ENCODE peak calls at places on chromosomes 4 and X, in four cellular contexts. C, J, X and D are unnamed samples.

GRCh38 chr4:85929926-85930325 is 429.9 kb downstream of the MAPK10 start:
- DNase-seq in C (no peak), J (no peak), X (no peak), D (no peak)

GRCh38 chr4:40305329-40306193 is 29.6 kb upstream of the CHRNA9 start:
- DNase-seq in C (no peak), J (no peak), X (peak; percentile 96), D (no peak)

GRCh38 chr4:139907001-139907809 is 241.6 kb downstream of the MGST2 start:
- DNase-seq in C (no peak), J (no peak), X (no peak), D (no peak)

GRCh38 chrX:132227383-132228112 is 8.3 kb upstream of the RAP2C start:
- DNase-seq in C (no peak), J (peak; percentile 57), X (no peak), D (peak; percentile 7)

GRCh38 chr4:1910643-1911042 is 39.5 kb downstream of the NSD2 start:
- DNase-seq in C (no peak), J (peak; percentile 77), X (peak; percentile 33), D (no peak)

GRCh38 chr4:168059251-168059650 is 33.1 kb upstream of the ANXA10 start:
- DNase-seq in C (no peak), J (peak; percentile 51), X (no peak), D (no peak)

GRCh38 chr4:47485047-47485692 is at the start of gene ATP10D:
- DNase-seq in C (peak; percentile 45), J (peak; percentile 98), X (peak; percentile 93), D (peak; percentile 65)

GRCh38 chrX:151631822-151632221 is 63.4 kb upstream of the PRRG3 start:
- DNase-seq in C (no peak), J (no peak), X (no peak), D (no peak)

GRCh38 chrX:136639506-136640176 is 8.3 kb upstream of the CD40LG start:
- DNase-seq in C (no peak), J (peak; percentile 31), X (no peak), D (no peak)

GRCh38 chr4:146488495-146489174 is 33.1 kb downstream of the SLC10A7 start:
- DNase-seq in C (no peak), J (no peak), X (no peak), D (no peak)

GRCh38 chr4:41185614-41186609 is 28.4 kb downstream of the APBB2 start:
- DNase-seq in C (no peak), J (peak; percentile 51), X (no peak), D (no peak)

GRCh38 chr4:687975-688694 is 816 bp downstream of the SLC49A3 start:
- DNase-seq in C (no peak), J (no peak), X (no peak), D (no peak)

GRCh38 chr4:107380836-107381438 is 339.1 kb downstream of the PAPSS1 start:
- DNase-seq in C (no peak), J (no peak), X (no peak), D (no peak)

GRCh38 chr4:7960790-7961655 is 21.4 kb upstream of the AFAP1 start:
- DNase-seq in C (no peak), J (peak; percentile 34), X (peak; percentile 41), D (peak; percentile 74)

GRCh38 chr4:81631958-81632439 is 160.3 kb upstream of the RASGEF1B start:
- DNase-seq in C (no peak), J (peak; percentile 21), X (no peak), D (no peak)

GRCh38 chr4:126591583-126591982 is 1041.2 kb upstream of the INTU start:
- DNase-seq in C (no peak), J (peak; percentile 30), X (no peak), D (no peak)